ENCODE peak calls at places on chromosomes 6 and 20, in five cellular contexts. B is choroid plexus epithelial cell, P is H54, O is epithelial cell of esophagus, I is amniotic stem cell. T is an unnamed sample.

GRCh38 chr6:154276810-154277577 is 79.6 kb downstream of the IPCEF1 start:
- DNase-seq in B (peak; percentile 74), I (peak; percentile 25), P (no peak), O (peak; percentile 61), T (no peak)

GRCh38 chr20:31704225-31705119 is 18.2 kb downstream of the BCL2L1 start:
- DNase-seq in P (peak; percentile 30), O (peak; percentile 98), B (peak; percentile 66), I (no peak), T (no peak)

GRCh38 chr20:38202982-38203293 is 37.9 kb upstream of the TGM2 start:
- DNase-seq in B (no peak), P (no peak), O (no peak), I (no peak), T (no peak)

GRCh38 chr6:3961581-3962225 is 112.5 kb downstream of the FAM50B start:
- DNase-seq in O (no peak), B (peak; percentile 24), P (no peak), I (no peak), T (no peak)

GRCh38 chr6:101722991-101723579 is 329.6 kb downstream of the GRIK2 start:
- DNase-seq in P (no peak), B (peak; percentile 89), I (peak; percentile 77), O (peak; percentile 85), T (no peak)

GRCh38 chr20:32160341-32160740 is 47.2 kb downstream of the PLAGL2 start:
- DNase-seq in P (no peak), O (no peak), B (no peak), I (no peak), T (no peak)

GRCh38 chr20:17505664-17506517 is 25.3 kb downstream of the BFSP1 start:
- DNase-seq in B (peak; percentile 55), P (peak; percentile 48), O (peak; percentile 97), I (no peak), T (peak; percentile 24)

GRCh38 chr6:156866181-156866862 is 89.1 kb downstream of the ARID1B start:
- DNase-seq in B (peak; percentile 51), O (peak; percentile 46), P (peak; percentile 14), I (no peak), T (no peak)

GRCh38 chr20:17910828-17911294 is 57.7 kb downstream of the SNX5 start:
- DNase-seq in O (peak; percentile 44), I (no peak), P (no peak), B (peak; percentile 88), T (no peak)

GRCh38 chr20:9359561-9360308 is 154.7 kb upstream of the LAMP5 start:
- DNase-seq in B (peak; percentile 89), I (no peak), P (no peak), O (peak; percentile 68), T (no peak)

GRCh38 chr6:148736779-148737412 is 9.9 kb upstream of the UST start:
- DNase-seq in I (no peak), B (no peak), P (no peak), O (peak; percentile 38), T (no peak)

T was measured in effector memory CD8-positive, alpha-beta T cell.